ENCODE peak calls at places on chromosomes 6 and 20, in six cellular contexts. B, I, C, T, Y and N are unnamed samples.

GRCh38 chr6:28258877-28259777 is at the start of gene NKAPL:
- DNase-seq in B (no peak), C (peak), I (no peak), Y (peak), T (peak), N (peak)

GRCh38 chr6:40810176-40810575 is 223.0 kb upstream of the LRFN2 start:
- DNase-seq in T (no peak), Y (no peak), B (peak), I (peak), C (no peak), N (no peak)

GRCh38 chr6:87483929-87484328 is 11.2 kb downstream of the SLC35A1 start:
- DNase-seq in C (no peak), I (peak), T (no peak), Y (no peak), B (peak), N (no peak)

GRCh38 chr6:42251911-42252637 is 34.4 kb upstream of the MRPS10 start:
- DNase-seq in I (peak), Y (peak), C (no peak), T (no peak), B (no peak), N (no peak)

GRCh38 chr20:37394543-37395410 is 48.8 kb downstream of the SRC start:
- DNase-seq in Y (no peak), T (no peak), B (no peak), C (no peak), I (no peak), N (no peak)

GRCh38 chr20:46118481-46119020 is 437 bp downstream of the CD40 start:
- DNase-seq in Y (peak), T (no peak), B (no peak), C (no peak), I (peak), N (no peak)

GRCh38 chr20:39052676-39053075 is 90.5 kb downstream of the DHX35 start:
- DNase-seq in Y (no peak), B (no peak), I (no peak), T (no peak), C (no peak), N (no peak)

GRCh38 chr6:150637266-150637665 is 37.6 kb downstream of the PLEKHG1 start:
- DNase-seq in B (no peak), Y (no peak), I (no peak), C (no peak), T (no peak), N (no peak)

GRCh38 chr6:54718541-54719023 is 128.0 kb upstream of the FAM83B start:
- DNase-seq in I (no peak), Y (no peak), C (no peak), B (no peak), T (no peak), N (no peak)

GRCh38 chr6:41163419-41163717 is 452 bp upstream of the TREM2 start:
- DNase-seq in B (no peak), I (no peak), Y (no peak), C (no peak), T (no peak), N (no peak)

GRCh38 chr6:89117285-89118108 is at the start of gene SRSF12:
- DNase-seq in T (peak), C (no peak), B (no peak), I (peak), Y (peak), N (no peak)

GRCh38 chr6:44655368-44656342 is 268.1 kb downstream of the CDC5L start:
- DNase-seq in T (peak), I (peak), Y (peak), B (peak), C (no peak), N (peak)

GRCh38 chr6:138727182-138727581 is 46.4 kb upstream of the CCDC28A start:
- DNase-seq in C (no peak), Y (no peak), T (no peak), B (no peak), I (no peak), N (no peak)